ENCODE peak calls at places on chromosome 3, in four cellular contexts. V is colonic mucosa, M is brain microvascular endothelial cell, K is Panc1. L is an unnamed sample. For H3K27me3, the result is how much of the 10 kb centered on the place peaks cover.

GRCh38 chr3:30962493-30962892 is 68.0 kb upstream of the GADL1 start:
- DNase-seq in V (no peak), M (no peak), K (no peak), L (no peak)

GRCh38 chr3:102089904-102090492 is 240.7 kb downstream of the NFKBIZ start:
- DNase-seq in M (peak), V (peak), K (peak), L (peak)

GRCh38 chr3:170076715-170077238 is 39.0 kb downstream of the GPR160 start:
- DNase-seq in K (no peak), M (no peak), V (no peak), L (no peak)

GRCh38 chr3:187319699-187320302 is 28.3 kb upstream of the MASP1 start:
- DNase-seq in K (peak), V (peak), M (peak), L (peak)

GRCh38 chr3:127608362-127608718 is 10.1 kb downstream of the MCM2 start:
- DNase-seq in K (no peak), V (no peak), M (no peak), L (no peak)

GRCh38 chr3:114466251-114466650 is 172.4 kb downstream of the TIGIT start:
- DNase-seq in V (no peak), M (no peak), K (no peak), L (no peak)

GRCh38 chr3:3686907-3687648 is 112.2 kb upstream of the LRRN1 start:
- DNase-seq in K (no peak), M (no peak), V (no peak), L (no peak)

GRCh38 chr3:77196146-77196545 is 156.2 kb downstream of the ROBO2 start:
- DNase-seq in M (no peak), K (no peak), V (no peak), L (no peak)

GRCh38 chr3:162569314-162569713 is 1072.7 kb downstream of the OTOL1 start:
- DNase-seq in V (no peak), M (no peak), K (no peak), L (no peak)

GRCh38 chr3:182710557-182711157 is 82.6 kb upstream of the ATP11B start:
- DNase-seq in K (no peak), M (no peak), V (no peak), L (no peak)

DNA sequence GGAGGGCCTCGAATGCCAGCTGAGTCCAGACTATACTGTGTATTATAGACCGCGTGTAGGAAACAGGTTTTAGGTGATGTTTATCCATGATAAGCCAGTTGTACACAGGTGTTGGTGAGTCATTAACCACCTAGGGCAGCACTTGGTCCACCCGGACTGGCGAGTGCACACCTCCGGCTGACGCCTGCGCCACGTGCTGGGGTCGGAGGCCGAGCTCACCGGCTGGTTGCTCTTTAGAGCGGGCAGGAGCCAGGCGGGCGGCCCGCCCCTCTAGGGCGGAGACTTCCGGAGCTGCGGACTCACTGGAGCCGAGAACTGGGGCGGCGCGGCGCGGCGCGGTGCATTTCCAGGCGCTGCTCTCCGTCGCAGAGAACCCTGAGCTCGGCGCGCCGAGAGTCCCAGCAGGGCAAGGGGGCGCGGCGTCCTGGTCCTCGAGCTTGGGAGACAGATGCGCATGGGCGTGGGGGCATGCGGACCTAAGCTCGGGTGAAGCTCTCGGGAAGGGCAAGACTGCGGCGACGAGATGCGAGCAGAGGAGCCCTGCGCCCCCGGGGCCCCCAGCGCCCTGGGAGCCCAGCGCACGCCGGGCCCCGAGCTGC is at the start of gene ESYT3:
- DNase-seq in M (no peak), V (peak), K (no peak), L (no peak)
- H3K4me3 ChIP-seq in M (peak), V (peak), K (peak), L (peak)

DNA sequence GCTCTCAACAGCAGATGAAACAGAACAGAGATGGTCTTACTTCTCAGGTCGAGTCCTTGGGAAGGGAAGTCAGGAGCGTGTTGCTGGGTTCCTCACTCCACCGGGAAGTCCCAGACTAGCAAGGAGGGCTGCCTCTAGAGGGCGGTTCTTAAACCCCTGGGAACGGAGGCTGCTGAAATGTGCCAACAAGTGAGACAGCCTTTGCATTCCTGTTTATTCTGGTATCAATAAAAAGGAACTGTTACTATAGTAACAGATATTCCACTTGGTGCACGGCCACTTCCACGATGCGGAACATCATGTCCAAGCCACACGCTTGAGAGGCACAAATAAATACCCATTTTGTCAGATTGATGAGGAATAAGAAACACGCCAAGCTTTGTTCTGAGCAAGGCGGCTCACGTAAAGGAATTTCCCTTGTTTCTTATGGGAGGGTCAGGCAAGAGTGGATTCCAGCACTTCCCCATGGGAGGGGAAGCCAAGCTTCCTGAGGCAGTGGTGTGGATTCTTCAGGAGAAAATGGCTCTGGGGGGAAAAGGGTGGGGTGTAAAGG is at the start of gene FAM107A:
- DNase-seq in K (no peak), M (peak), V (peak), L (peak)
- TF ChIP-seq CTCF in K (no peak), M (peak), V (peak), L (peak)

DNA sequence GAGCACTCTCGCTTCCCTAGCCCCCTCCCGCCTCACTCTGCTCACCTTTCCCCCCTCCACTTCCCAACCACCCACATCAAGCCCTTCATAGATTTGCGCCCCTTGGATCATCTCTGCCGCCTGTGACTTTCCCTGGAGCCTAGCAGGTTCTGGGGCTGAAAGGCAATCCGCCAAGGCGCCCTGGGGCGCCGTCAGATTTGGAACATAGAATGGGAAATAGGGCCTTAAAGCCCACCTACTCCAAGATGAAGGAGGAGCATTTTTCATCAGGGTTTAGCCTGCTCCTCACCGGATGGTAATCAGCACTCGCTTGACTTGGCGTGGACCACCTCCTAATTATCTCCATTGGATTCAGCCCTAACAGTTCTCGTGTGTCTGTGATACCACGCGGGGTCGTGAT is 1.3 kb downstream of the CPNE4 start:
- DNase-seq in K (no peak), M (no peak), V (no peak), L (no peak)
- H3K27me3 ChIP-seq in K (under half), M (under half), V (under half), L (under half)

GRCh38 chr3:138220788-138221187 is 33.7 kb downstream of the ARMC8 start:
- DNase-seq in K (no peak), M (peak), V (no peak), L (no peak)
- H3K4me3 ChIP-seq in K (no peak), M (no peak), V (no peak), L (no peak)

GRCh38 chr3:143119009-143119914 is at the start of gene CHST2:
- DNase-seq in K (no peak), M (peak), V (peak), L (no peak)

GRCh38 chr3:143121240-143122088 is 1.9 kb downstream of the CHST2 start:
- DNase-seq in V (peak), K (no peak), M (peak), L (peak)

GRCh38 chr3:143122089-143122430 is 2.5 kb downstream of the CHST2 start:
- DNase-seq in M (no peak), K (no peak), V (no peak), L (no peak)

GRCh38 chr3:143119974-143120715 is 574 bp downstream of the CHST2 start:
- DNase-seq in K (no peak), V (peak), M (peak), L (no peak)

GRCh38 chr3:143120716-143121239 is 1.2 kb downstream of the CHST2 start:
- DNase-seq in V (peak), M (peak), K (no peak), L (no peak)
- TF ChIP-seq CTCF in V (no peak), M (peak), K (no peak), L (no peak)

GRCh38 chr3:10463191-10464067 is 42.0 kb downstream of the ATP2B2 start:
- DNase-seq in K (no peak), V (no peak), M (no peak), L (no peak)
- H3K27me3 ChIP-seq in K (under half), V (under half), M (under half), L (under half)

GRCh38 chr3:185250247-185250646 is 3.6 kb downstream of the EHHADH start:
- DNase-seq in K (no peak), V (no peak), M (no peak), L (no peak)
- H3K4me3 ChIP-seq in K (no peak), V (no peak), M (no peak), L (no peak)

GRCh38 chr3:195165264-195165608 is 105.7 kb downstream of the XXYLT1 start:
- DNase-seq in V (no peak), M (no peak), K (no peak), L (no peak)

GRCh38 chr3:195163719-195164572 is 107.0 kb downstream of the XXYLT1 start:
- DNase-seq in M (no peak), V (no peak), K (no peak), L (no peak)

GRCh38 chr3:195164573-195165263 is 106.2 kb downstream of the XXYLT1 start:
- DNase-seq in V (no peak), M (no peak), K (no peak), L (no peak)

GRCh38 chr3:195168009-195168759 is 102.8 kb downstream of the XXYLT1 start:
- DNase-seq in V (no peak), K (no peak), M (no peak), L (no peak)

DNA sequence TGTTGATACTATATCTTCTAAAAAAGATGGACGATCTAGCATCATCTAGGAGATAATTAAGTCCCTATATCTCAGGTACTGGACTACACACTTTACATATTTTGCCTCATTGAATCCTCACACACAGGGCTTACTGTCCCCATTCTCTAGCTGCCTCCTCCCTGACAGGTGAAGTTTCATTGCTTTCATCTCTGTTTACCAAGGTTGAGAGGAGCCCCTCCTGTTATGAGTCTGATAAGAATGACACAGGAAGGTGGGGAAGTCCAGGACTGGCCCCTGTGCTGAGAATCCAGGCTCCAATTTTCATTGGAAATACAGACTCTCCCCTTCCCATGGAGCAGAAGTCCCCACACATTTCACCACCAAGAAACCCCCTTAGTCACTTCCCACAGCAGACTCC is 105.2 kb downstream of the XXYLT1 start:
- DNase-seq in V (no peak), M (no peak), K (no peak), L (no peak)
- TF ChIP-seq CTCF in V (no peak), M (no peak), K (no peak), L (no peak)

GRCh38 chr3:137081711-137082110 is 123.9 kb downstream of the IL20RB start:
- DNase-seq in K (no peak), V (no peak), M (no peak), L (no peak)
- H3K27me3 ChIP-seq in K (under half), V (under half), M (under half), L (under half)

L was measured in BJ.